ENCODE peak calls at places on chromosomes 4 and X, in five cellular contexts. I is HL-60, F is fibroblast of lung, B is fibroblast of pulmonary artery, S is left lung. W is an unnamed sample.

GRCh38 chr4:5750052-5750950 is 39.3 kb downstream of the EVC start:
- DNase-seq in I (no peak), F (peak), B (peak), S (no peak), W (peak)

GRCh38 chr4:61678297-61678696 is 478.2 kb downstream of the ADGRL3 start:
- DNase-seq in I (no peak), F (no peak), B (no peak), S (no peak), W (no peak)

GRCh38 chrX:30887721-30888120 is 1.3 kb downstream of the TAB3 start:
- DNase-seq in I (no peak), F (no peak), B (no peak), S (no peak), W (no peak)

GRCh38 chr4:155077860-155078259 is 130.6 kb upstream of the NPY2R start:
- DNase-seq in I (no peak), F (no peak), B (no peak), S (no peak), W (no peak)

GRCh38 chr4:168502886-168503285 is 6.0 kb downstream of the PALLD start:
- DNase-seq in I (no peak), F (no peak), B (no peak), S (no peak), W (no peak)

GRCh38 chr4:5953003-5953951 is 60.4 kb upstream of the CRMP1 start:
- DNase-seq in I (no peak), F (no peak), B (no peak), S (no peak), W (no peak)

GRCh38 chrX:11970935-11971334 is 167.3 kb upstream of the FRMPD4 start:
- DNase-seq in I (no peak), F (peak), B (peak), S (no peak), W (no peak)

GRCh38 chrX:44352739-44353138 is 9.3 kb upstream of the EFHC2 start:
- DNase-seq in I (no peak), F (no peak), B (peak), S (no peak), W (no peak)

GRCh38 chr4:29927895-29928294 is 792.3 kb upstream of the PCDH7 start:
- DNase-seq in I (no peak), F (peak), B (no peak), S (no peak), W (no peak)

GRCh38 chr4:65943076-65943475 is 272.8 kb upstream of the EPHA5 start:
- DNase-seq in I (no peak), F (no peak), B (peak), S (no peak), W (no peak)

DNA sequence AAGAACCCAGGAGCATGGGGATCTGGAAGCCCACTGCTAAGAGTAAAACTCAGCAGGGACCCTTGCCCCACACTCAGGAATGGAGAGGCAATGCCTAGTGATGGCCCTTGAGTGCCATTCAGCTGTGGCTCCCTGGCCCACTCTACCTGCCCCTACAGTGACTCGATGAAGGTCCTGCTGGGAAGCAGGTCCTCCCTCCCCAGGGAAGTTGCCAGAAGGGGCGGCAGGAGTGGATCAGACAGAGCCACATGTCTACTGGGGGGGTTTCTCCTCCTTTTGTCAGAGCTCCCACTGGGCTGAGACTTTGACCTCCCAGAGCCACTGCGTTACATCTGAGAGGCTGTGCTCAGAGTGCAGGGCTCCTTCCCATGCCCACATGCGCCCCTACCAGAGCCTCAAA is 1.2 kb downstream of the SLC10A3 start:
- DNase-seq in I (no peak), F (no peak), B (no peak), S (no peak), W (no peak)
- H3K4me3 ChIP-seq in I (no peak), F (peak), B (peak), S (no peak), W (peak)

GRCh38 chr4:143402776-143403550 is 66.3 kb downstream of the GAB1 start:
- DNase-seq in I (no peak), F (no peak), B (no peak), S (no peak), W (no peak)
- TF ChIP-seq CTCF in I (no peak), F (no peak), B (no peak), S (no peak), W (no peak)

DNA sequence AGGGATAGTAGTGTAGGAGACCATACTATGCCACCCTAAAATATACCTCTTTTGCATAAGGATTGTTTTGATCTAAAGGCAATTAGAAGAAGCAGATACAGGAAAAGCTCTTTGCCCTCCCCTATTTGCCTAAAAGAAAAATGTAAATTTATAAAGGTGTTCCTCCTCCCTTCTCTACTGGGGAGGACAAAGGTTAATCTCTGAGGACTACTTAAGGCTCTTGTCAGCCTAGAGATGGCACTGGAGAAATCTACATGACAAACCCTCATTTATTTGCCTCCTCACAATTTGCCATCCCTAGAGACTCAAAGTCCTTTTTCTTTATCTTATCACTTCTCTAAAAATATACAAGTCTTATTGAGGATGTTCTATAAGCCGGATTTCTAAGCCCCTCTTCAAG is 1021.8 kb downstream of the STPG2 start:
- DNase-seq in I (no peak), F (no peak), B (no peak), S (no peak), W (no peak)
- H3K4me3 ChIP-seq in I (no peak), F (no peak), B (no peak), S (no peak), W (no peak)

GRCh38 chr4:72911316-72911715 is 158.2 kb downstream of the COX18 start:
- DNase-seq in I (no peak), F (no peak), B (no peak), S (no peak), W (no peak)

DNA sequence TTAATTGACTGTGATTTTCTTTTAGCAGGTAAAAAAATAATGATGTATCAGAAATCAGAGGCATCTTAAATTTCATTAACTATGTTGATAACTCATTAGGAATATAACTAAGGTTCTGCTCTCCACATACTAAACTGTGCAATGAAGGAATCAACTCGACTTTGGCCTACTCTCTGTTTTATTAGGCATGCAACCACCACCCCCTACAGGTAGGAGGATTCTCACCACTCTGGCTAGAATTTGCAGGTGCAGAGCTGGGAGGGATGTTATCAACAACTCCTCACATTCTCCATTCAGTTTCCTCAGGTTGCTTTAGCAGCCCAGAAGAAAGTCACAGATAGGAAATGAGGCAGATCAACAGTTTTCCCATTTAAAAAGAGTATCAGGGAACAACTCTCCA is 160.1 kb downstream of the COX18 start:
- DNase-seq in I (no peak), F (no peak), B (no peak), S (no peak), W (no peak)
- TF ChIP-seq CTCF in I (no peak), F (no peak), B (peak), S (no peak), W (no peak)

GRCh38 chrX:1748408-1748807 is 133.5 kb downstream of the ASMT start:
- DNase-seq in I (no peak), F (no peak), B (no peak), S (no peak), W (no peak)

GRCh38 chrX:1750267-1750666 is 135.4 kb downstream of the ASMT start:
- DNase-seq in I (no peak), F (no peak), B (no peak), S (no peak), W (no peak)

GRCh38 chrX:1751781-1752180 is 136.9 kb downstream of the ASMT start:
- DNase-seq in I (no peak), F (no peak), B (no peak), S (no peak), W (no peak)

GRCh38 chrX:1749499-1749898 is 134.6 kb downstream of the ASMT start:
- DNase-seq in I (no peak), F (no peak), B (no peak), S (no peak), W (no peak)

GRCh38 chrX:1754077-1754476 is 139.2 kb downstream of the ASMT start:
- DNase-seq in I (no peak), F (no peak), B (no peak), S (no peak), W (peak)
- H3K4me3 ChIP-seq in I (no peak), F (no peak), B (no peak), S (no peak), W (no peak)

GRCh38 chrX:153782324-153782723 is 1.5 kb downstream of the SRPK3 start:
- DNase-seq in I (no peak), F (no peak), B (no peak), S (no peak), W (no peak)
- TF ChIP-seq CTCF in I (no peak), F (no peak), B (no peak), S (no peak), W (no peak)

GRCh38 chr4:84492737-84493091 is 6.4 kb downstream of the NKX6-1 start:
- DNase-seq in I (no peak), F (no peak), B (no peak), S (peak), W (no peak)
- H3K4me3 ChIP-seq in I (no peak), F (no peak), B (no peak), S (no peak), W (no peak)

GRCh38 chrX:136205882-136206281 is 45.3 kb downstream of the MAP7D3 start:
- DNase-seq in I (no peak), F (no peak), B (no peak), S (no peak), W (no peak)
- TF ChIP-seq CTCF in I (no peak), F (no peak), B (no peak), S (no peak), W (no peak)